ENCODE peak calls at places on chromosomes 16 and 17, in four cellular contexts. J is sigmoid colon; G is adipocyte; U is activated CD8-positive, alpha-beta memory T cell treated with anti-CD3 and anti-CD28 coated beads for 48 hours. A is an unnamed sample.

GRCh38 chr17:13244511-13244910 is 226.7 kb upstream of the ELAC2 start:
- DNase-seq in G (peak), J (no peak), U (no peak), A (no peak)

GRCh38 chr17:76736349-76737081 is 616 bp downstream of the SRSF2 start:
- DNase-seq in J (peak), G (peak), U (no peak), A (no peak)

GRCh38 chr16:64841482-64841881 is 280.4 kb downstream of the CDH11 start:
- DNase-seq in G (no peak), U (no peak), J (no peak), A (no peak)

GRCh38 chr16:56632160-56632847 is at the start of gene MT1M:
- DNase-seq in J (peak), G (no peak), U (no peak), A (no peak)

GRCh38 chr16:2196162-2196980 is at the start of gene CASKIN1:
- DNase-seq in G (peak), U (no peak), J (no peak), A (no peak)

GRCh38 chr17:21113106-21113690 is 13.6 kb upstream of the DHRS7B start:
- DNase-seq in U (no peak), G (no peak), J (no peak), A (no peak)

GRCh38 chr17:3657588-3657869 is 10.8 kb downstream of the TAX1BP3 start:
- DNase-seq in J (no peak), G (no peak), U (no peak), A (no peak)

GRCh38 chr17:81566461-81567126 is 14.4 kb upstream of the FAAP100 start:
- DNase-seq in G (peak), U (no peak), J (peak), A (no peak)

GRCh38 chr17:74180336-74180735 is 23.1 kb upstream of the RPL38 start:
- DNase-seq in G (no peak), U (no peak), J (no peak), A (no peak)

GRCh38 chr17:66691644-66692500 is 143.0 kb upstream of the CACNG5 start:
- DNase-seq in G (peak), J (no peak), U (no peak), A (no peak)

GRCh38 chr17:2266865-2267228 is 36.7 kb downstream of the SMG6 start:
- DNase-seq in G (no peak), J (no peak), U (no peak), A (no peak)

GRCh38 chr16:64159986-64160385 is 961.9 kb downstream of the CDH11 start:
- DNase-seq in G (no peak), U (no peak), J (no peak), A (no peak)

GRCh38 chr17:4482338-4483011 is 16.2 kb upstream of the SPNS2 start:
- DNase-seq in J (no peak), G (no peak), U (no peak), A (no peak)

GRCh38 chr17:50563095-50563511 is 2.6 kb downstream of the CACNA1G start:
- DNase-seq in G (no peak), U (no peak), J (no peak), A (no peak)

GRCh38 chr17:61235821-61236197 is 163.8 kb upstream of the TBX2 start:
- DNase-seq in U (no peak), G (peak), J (no peak), A (no peak)

GRCh38 chr16:73268311-73268997 is 220.5 kb upstream of the ZFHX3 start:
- DNase-seq in J (no peak), U (no peak), G (peak), A (no peak)

GRCh38 chr16:1057252-1057932 is 15.2 kb upstream of the SSTR5 start:
- DNase-seq in G (peak), U (peak), J (no peak), A (no peak)

GRCh38 chr17:67558740-67559380 is 158.9 kb upstream of the NOL11 start:
- DNase-seq in G (peak), U (no peak), J (peak), A (no peak)